ENCODE peak calls at places on chromosomes 4 and X, in five cellular contexts. V, Y, G, J and W are unnamed samples.

GRCh38 chr4:38865445-38865844 is 2.2 kb upstream of the FAM114A1 start:
- DNase-seq in J (no peak), V (no peak), Y (no peak), G (no peak), W (no peak)

GRCh38 chrX:109954955-109955354 is 48.0 kb upstream of the TMEM164 start:
- DNase-seq in Y (no peak), V (no peak), J (no peak), G (no peak), W (no peak)

GRCh38 chrX:51461053-51462050 is 35.0 kb downstream of the NUDT11 start:
- DNase-seq in J (peak; percentile 13), V (no peak), G (peak; percentile 17), Y (no peak), W (peak; percentile 30)

GRCh38 chrX:15908891-15909290 is 54.3 kb upstream of the AP1S2 start:
- DNase-seq in V (no peak), Y (no peak), G (no peak), J (no peak), W (no peak)

GRCh38 chr4:60817609-60818008 is 382.5 kb upstream of the ADGRL3 start:
- DNase-seq in G (no peak), V (no peak), J (no peak), Y (no peak), W (no peak)

GRCh38 chrX:85012098-85012497 is 8.4 kb downstream of the APOOL start:
- DNase-seq in J (no peak), V (no peak), Y (no peak), G (no peak), W (no peak)

GRCh38 chrX:49111846-49112245 is 11.7 kb downstream of the GPKOW start:
- DNase-seq in J (no peak), G (no peak), Y (no peak), V (no peak), W (no peak)

GRCh38 chrX:115690554-115691216 is 129.7 kb downstream of the PLS3 start:
- DNase-seq in J (peak; percentile 42), V (no peak), G (peak; percentile 62), Y (peak; percentile 33), W (peak; percentile 66)

GRCh38 chr4:2799971-2800690 is 7.2 kb downstream of the SH3BP2 start:
- DNase-seq in J (no peak), G (peak; percentile 41), Y (no peak), V (no peak), W (no peak)

GRCh38 chrX:139759637-139760036 is 51.7 kb upstream of the MCF2 start:
- DNase-seq in Y (no peak), J (no peak), G (peak; percentile 16), V (no peak), W (no peak)

GRCh38 chr4:165379662-165380061 is 854 bp downstream of the CPE start:
- DNase-seq in Y (no peak), V (no peak), J (no peak), G (no peak), W (no peak)

GRCh38 chr4:25174674-25175073 is 14.4 kb upstream of the SEPSECS start:
- DNase-seq in V (no peak), J (no peak), Y (no peak), G (no peak), W (no peak)

GRCh38 chr4:46975841-46976551 is 17.4 kb downstream of the GABRA4 start:
- DNase-seq in Y (no peak), V (no peak), G (no peak), J (no peak), W (no peak)

GRCh38 chr4:83255584-83255983 is 29.0 kb downstream of the COQ2 start:
- DNase-seq in G (peak; percentile 42), V (no peak), Y (peak; percentile 96), J (no peak), W (no peak)

GRCh38 chrX:50903387-50904027 is 7.0 kb upstream of the BMP15 start:
- DNase-seq in Y (no peak), G (peak; percentile 32), V (no peak), J (peak; percentile 5), W (peak; percentile 38)